ENCODE peak calls at places on chromosome 6, in five cellular contexts. Q is HCT116, V is mesendoderm, L is breast epithelium, R is K562. U is an unnamed sample.

GRCh38 chr6:40968620-40969145 is 70.3 kb downstream of the UNC5CL start:
- DNase-seq in Q (no peak), V (no peak), L (peak; percentile 55), R (no peak), U (no peak)

GRCh38 chr6:38997128-38997761 is 51.3 kb upstream of the GLP1R start:
- DNase-seq in Q (no peak), L (no peak), V (peak; percentile 81), R (peak; percentile 52), U (no peak)

GRCh38 chr6:83708546-83708969 is 343 bp downstream of the SNAP91 start:
- DNase-seq in L (no peak), V (peak; percentile 45), R (no peak), Q (no peak), U (no peak)

GRCh38 chr6:8739454-8739853 is 304.1 kb upstream of the SLC35B3 start:
- DNase-seq in R (no peak), Q (no peak), V (no peak), L (no peak), U (no peak)

GRCh38 chr6:151317206-151317994 is 74.0 kb downstream of the ZBTB2 start:
- DNase-seq in Q (no peak), R (no peak), L (no peak), V (peak; percentile 60), U (peak; percentile 57)

GRCh38 chr6:94052754-94053153 is 633.4 kb upstream of the EPHA7 start:
- DNase-seq in Q (no peak), R (no peak), L (no peak), V (peak; percentile 38), U (no peak)

GRCh38 chr6:150231456-150231855 is 88.6 kb downstream of the PPP1R14C start:
- DNase-seq in R (no peak), V (no peak), Q (no peak), L (no peak), U (no peak)

GRCh38 chr6:169533656-169534421 is 168.0 kb downstream of the WDR27 start:
- DNase-seq in R (no peak), L (no peak), Q (no peak), V (no peak), U (no peak)

GRCh38 chr6:105243487-105243886 is 63.7 kb upstream of the POPDC3 start:
- DNase-seq in V (no peak), Q (no peak), L (no peak), R (no peak), U (no peak)

GRCh38 chr6:118565317-118565960 is 17.3 kb downstream of the PLN start:
- DNase-seq in R (peak; percentile 16), Q (peak; percentile 18), V (peak; percentile 74), L (no peak), U (no peak)

GRCh38 chr6:137550527-137550926 is 56.3 kb upstream of the OLIG3 start:
- DNase-seq in V (no peak), R (no peak), Q (no peak), L (no peak), U (no peak)

GRCh38 chr6:17986656-17987575 is 519 bp downstream of the KIF13A start:
- DNase-seq in V (peak; percentile 83), Q (no peak), L (peak; percentile 61), R (peak; percentile 71), U (no peak)

GRCh38 chr6:158213925-158214674 is 46.0 kb downstream of the GTF2H5 start:
- DNase-seq in L (no peak), Q (peak; percentile 75), R (peak; percentile 56), V (peak; percentile 79), U (no peak)

GRCh38 chr6:41813469-41813868 is 26.0 kb downstream of the TOMM6 start:
- DNase-seq in V (no peak), R (no peak), L (no peak), Q (no peak), U (no peak)

GRCh38 chr6:154960299-154960796 is 34.8 kb upstream of the TIAM2 start:
- DNase-seq in R (no peak), L (no peak), V (no peak), Q (no peak), U (no peak)

GRCh38 chr6:158472453-158472852 is 87.4 kb upstream of the TMEM181 start:
- DNase-seq in R (no peak), L (no peak), Q (no peak), V (no peak), U (no peak)

GRCh38 chr6:149013932-149014331 is 267.1 kb downstream of the UST start:
- DNase-seq in R (no peak), Q (no peak), L (no peak), V (peak; percentile 25), U (no peak)

GRCh38 chr6:52020961-52021570 is 66.3 kb downstream of the PKHD1 start:
- DNase-seq in V (peak; percentile 14), L (no peak), Q (peak; percentile 3), R (peak; percentile 33), U (no peak)

GRCh38 chr6:46719099-46719498 is 16.1 kb downstream of the PLA2G7 start:
- DNase-seq in Q (peak; percentile 79), R (no peak), L (no peak), V (no peak), U (peak; percentile 92)

DNA sequence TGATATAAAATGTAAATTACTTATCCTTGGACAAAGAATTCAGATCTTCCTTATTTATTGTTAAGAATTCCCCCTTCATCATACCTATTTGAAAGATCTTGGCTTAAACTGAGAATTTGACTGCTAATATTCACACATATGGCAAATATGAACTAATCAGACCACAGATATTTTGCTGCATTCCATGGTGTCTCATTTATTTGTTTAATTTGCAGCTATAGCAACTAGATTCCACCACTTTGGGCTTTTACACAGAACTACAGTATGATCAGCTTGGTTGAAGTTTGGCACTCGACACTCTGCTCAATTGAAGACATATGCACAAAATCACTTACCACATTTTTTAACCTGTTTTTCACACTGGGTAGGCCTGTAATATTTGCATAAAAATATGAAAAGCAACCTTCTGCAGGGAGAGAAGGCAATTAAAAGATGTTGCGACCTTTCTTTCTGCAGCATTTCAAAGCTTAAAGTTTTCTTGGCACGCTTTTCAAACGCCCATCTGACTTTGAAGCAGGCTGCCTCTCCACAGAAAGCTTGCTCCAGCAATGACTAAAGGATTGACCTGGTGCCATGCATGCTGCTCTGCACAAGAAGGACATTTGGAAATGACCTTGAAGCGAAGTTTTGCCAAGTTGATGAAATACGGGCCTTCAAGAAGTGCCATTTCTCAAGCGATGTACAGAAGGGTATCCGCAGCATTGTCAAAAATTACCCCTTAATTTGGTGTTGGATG is 126.7 kb downstream of the AIG1 start:
- DNase-seq in Q (no peak), V (no peak), L (no peak), R (no peak), U (no peak)
- H3K27ac ChIP-seq in Q (no peak overlapping the region), V (no peak overlapping the region), L (no peak overlapping the region), R (no peak overlapping the region), U (no peak overlapping the region)

GRCh38 chr6:134278000-134278399 is 39.9 kb downstream of the SGK1 start:
- DNase-seq in L (no peak), V (no peak), Q (no peak), R (no peak), U (no peak)
- H3K27ac ChIP-seq in L (no peak overlapping the region), V (no peak overlapping the region), Q (no peak overlapping the region), R (no peak overlapping the region), U (no peak overlapping the region)

GRCh38 chr6:91276315-91276714 is 689.4 kb upstream of the MAP3K7 start:
- DNase-seq in Q (no peak), R (no peak), V (peak; percentile 76), L (no peak), U (no peak)

GRCh38 chr6:91273729-91274128 is 686.9 kb upstream of the MAP3K7 start:
- DNase-seq in R (no peak), L (no peak), Q (no peak), V (peak; percentile 27), U (no peak)

GRCh38 chr6:91278416-91278815 is 691.5 kb upstream of the MAP3K7 start:
- DNase-seq in V (peak; percentile 51), R (no peak), L (no peak), Q (no peak), U (no peak)
- H3K27ac ChIP-seq in V (no peak overlapping the region), R (no peak overlapping the region), L (no peak overlapping the region), Q (no peak overlapping the region), U (no peak overlapping the region)

GRCh38 chr6:127466416-127466815 is 7.2 kb upstream of the KIAA0408 start:
- DNase-seq in L (no peak), Q (no peak), V (no peak), R (no peak), U (no peak)

GRCh38 chr6:127464881-127465459 is 5.8 kb upstream of the KIAA0408 start:
- DNase-seq in L (peak; percentile 63), R (peak; percentile 44), V (peak; percentile 78), Q (peak; percentile 28), U (no peak)

GRCh38 chr6:127463056-127463455 is 3.9 kb upstream of the KIAA0408 start:
- DNase-seq in L (no peak), V (no peak), R (no peak), Q (no peak), U (no peak)

GRCh38 chr6:127462391-127462790 is 3.2 kb upstream of the KIAA0408 start:
- DNase-seq in R (no peak), V (peak; percentile 58), Q (no peak), L (no peak), U (no peak)

GRCh38 chr6:127464161-127464880 is 5.1 kb upstream of the KIAA0408 start:
- DNase-seq in V (no peak), L (no peak), Q (no peak), R (no peak), U (no peak)
- H3K27ac ChIP-seq in V (no peak overlapping the region), L (no peak overlapping the region), Q (no peak overlapping the region), R (no peak overlapping the region), U (no peak overlapping the region)

GRCh38 chr6:85576479-85576878 is 17.2 kb downstream of the SNX14 start:
- DNase-seq in R (no peak), V (no peak), L (no peak), Q (no peak), U (no peak)
- H3K27ac ChIP-seq in R (no peak overlapping the region), V (no peak overlapping the region), L (no peak overlapping the region), Q (no peak overlapping the region), U (no peak overlapping the region)

GRCh38 chr6:14447240-14447639 is 329.7 kb downstream of the CD83 start:
- DNase-seq in L (no peak), R (no peak), Q (no peak), V (no peak), U (peak; percentile 60)

GRCh38 chr6:14451594-14452374 is 334.2 kb downstream of the CD83 start:
- DNase-seq in Q (no peak), V (no peak), R (no peak), L (no peak), U (no peak)

GRCh38 chr6:14448246-14448645 is 330.7 kb downstream of the CD83 start:
- DNase-seq in Q (no peak), V (no peak), R (no peak), L (no peak), U (no peak)

GRCh38 chr6:14452567-14453527 is 335.3 kb downstream of the CD83 start:
- DNase-seq in L (peak; percentile 59), Q (no peak), R (peak; percentile 42), V (no peak), U (no peak)

GRCh38 chr6:14450133-14451040 is 332.8 kb downstream of the CD83 start:
- DNase-seq in Q (no peak), R (no peak), L (no peak), V (no peak), U (no peak)
- H3K27ac ChIP-seq in Q (no peak overlapping the region), R (peak overlapping the region; percentile 77), L (no peak overlapping the region), V (no peak overlapping the region), U (no peak overlapping the region)